ENCODE peak calls at places on chromosome 2, in four cellular contexts. G is hepatocyte; O is stimulated activated CD8-positive, alpha-beta memory T cell treated with anti-CD3 and anti-CD28 coated beads, Interleukin-7, amount 100 ng/mL, for 24 hours; C is ovary. L is an unnamed sample.

GRCh38 chr2:100321181-100321880 is 970 bp downstream of the LONRF2 start:
- DNase-seq in C (peak), O (no peak), G (peak), L (peak)

GRCh38 chr2:27663160-27663462 is 303 bp downstream of the SUPT7L start:
- DNase-seq in G (no peak), C (no peak), O (no peak), L (no peak)

GRCh38 chr2:30072250-30072842 is 74.5 kb upstream of the YPEL5 start:
- DNase-seq in G (peak), C (peak), O (peak), L (peak)

GRCh38 chr2:174027956-174028355 is 62.8 kb upstream of the SP3 start:
- DNase-seq in C (no peak), O (no peak), G (no peak), L (no peak)

GRCh38 chr2:11042841-11043240 is 112.4 kb upstream of the SLC66A3 start:
- DNase-seq in O (no peak), C (no peak), G (no peak), L (no peak)

GRCh38 chr2:229410946-229411345 is 139.9 kb upstream of the PID1 start:
- DNase-seq in G (no peak), O (no peak), C (no peak), L (no peak)

GRCh38 chr2:128449226-128450061 is 130.8 kb upstream of the HS6ST1 start:
- DNase-seq in C (no peak), O (no peak), G (no peak), L (no peak)

GRCh38 chr2:104790901-104791495 is 62.9 kb upstream of the POU3F3 start:
- DNase-seq in G (no peak), O (no peak), C (no peak), L (no peak)

GRCh38 chr2:144237845-144238637 is 281.9 kb downstream of the ZEB2 start:
- DNase-seq in O (no peak), C (no peak), G (no peak), L (no peak)

GRCh38 chr2:35591886-35592285 is 763.7 kb upstream of the CRIM1 start:
- DNase-seq in C (no peak), O (no peak), G (no peak), L (no peak)

GRCh38 chr2:224442092-224442999 is 40.4 kb upstream of the FAM124B start:
- DNase-seq in G (no peak), O (no peak), C (no peak), L (no peak)

GRCh38 chr2:98615481-98615880 is 7.1 kb downstream of the UNC50 start:
- DNase-seq in C (no peak), G (no peak), O (no peak), L (no peak)

GRCh38 chr2:13638181-13638580 is 921.4 kb downstream of the TRIB2 start:
- DNase-seq in C (no peak), O (no peak), G (no peak), L (no peak)

GRCh38 chr2:12923907-12924610 is 207.3 kb downstream of the TRIB2 start:
- DNase-seq in O (no peak), C (no peak), G (no peak), L (no peak)

GRCh38 chr2:148201075-148202004 is 180.4 kb downstream of the MBD5 start:
- DNase-seq in G (peak), O (peak), C (no peak), L (peak)

GRCh38 chr2:114389021-114389420 is 53.4 kb upstream of the DPP10 start:
- DNase-seq in G (no peak), C (no peak), O (no peak), L (no peak)

GRCh38 chr2:44362207-44363015 is 664 bp downstream of the CAMKMT start:
- DNase-seq in C (peak), G (peak), O (peak), L (peak)